ENCODE peak calls at places on chromosomes 4 and X, in eight cellular contexts. U, J, H, E, X, I, M and G are unnamed samples.

GRCh38 chr4:72555377-72555831 is 13.6 kb downstream of the ADAMTS3 start:
- DNase-seq in X (no peak), I (no peak), U (no peak), J (no peak), E (no peak), H (no peak), M (no peak), G (no peak)

GRCh38 chr4:107035711-107036601 is at the start of gene DKK2:
- DNase-seq in M (no peak), J (peak; percentile 21), E (peak; percentile 16), I (no peak), X (peak; percentile 30), H (no peak), U (peak; percentile 12), G (no peak)

GRCh38 chr4:8540586-8540985 is 39.6 kb upstream of the GPR78 start:
- DNase-seq in U (no peak), E (no peak), M (no peak), X (no peak), I (no peak), J (no peak), H (no peak), G (no peak)

GRCh38 chr4:88738146-88738545 is 40.5 kb upstream of the NAP1L5 start:
- DNase-seq in M (no peak), I (no peak), E (no peak), X (no peak), H (no peak), U (no peak), J (no peak), G (no peak)

GRCh38 chrX:48897157-48897620 is 379 bp downstream of the TIMM17B start:
- DNase-seq in H (peak; percentile 85), U (peak; percentile 83), J (peak; percentile 60), M (peak; percentile 77), E (peak; percentile 78), X (peak; percentile 83), I (no peak), G (peak; percentile 56)

GRCh38 chrX:16827225-16827624 is 41.0 kb downstream of the TXLNG start:
- DNase-seq in E (no peak), J (no peak), U (peak; percentile 47), X (no peak), H (no peak), M (no peak), I (no peak), G (peak; percentile 8)

GRCh38 chr4:7649741-7650531 is 215.2 kb upstream of the PSAPL1 start:
- DNase-seq in U (no peak), H (peak; percentile 28), X (no peak), I (peak; percentile 59), E (no peak), J (no peak), M (no peak), G (peak; percentile 98)

GRCh38 chrX:39065051-39065871 is 264.0 kb downstream of the MID1IP1 start:
- DNase-seq in H (no peak), E (no peak), J (no peak), U (no peak), I (no peak), X (peak; percentile 59), M (no peak), G (no peak)

GRCh38 chr4:152531479-152531878 is 4.4 kb downstream of the FBXW7 start:
- DNase-seq in H (no peak), M (no peak), U (no peak), X (no peak), I (no peak), E (no peak), J (no peak), G (no peak)

GRCh38 chr4:40177591-40177990 is 19.2 kb upstream of the RHOH start:
- DNase-seq in I (no peak), M (no peak), U (no peak), E (no peak), H (no peak), J (no peak), X (no peak), G (no peak)

GRCh38 chr4:16603178-16603577 is 295.3 kb downstream of the LDB2 start:
- DNase-seq in J (no peak), I (no peak), X (no peak), H (no peak), E (no peak), U (no peak), M (no peak), G (no peak)
- TF ChIP-seq CTCF in J (no peak), I (no peak), X (no peak), H (no peak), E (no peak), U (no peak), M (no peak), G (no peak)

DNA sequence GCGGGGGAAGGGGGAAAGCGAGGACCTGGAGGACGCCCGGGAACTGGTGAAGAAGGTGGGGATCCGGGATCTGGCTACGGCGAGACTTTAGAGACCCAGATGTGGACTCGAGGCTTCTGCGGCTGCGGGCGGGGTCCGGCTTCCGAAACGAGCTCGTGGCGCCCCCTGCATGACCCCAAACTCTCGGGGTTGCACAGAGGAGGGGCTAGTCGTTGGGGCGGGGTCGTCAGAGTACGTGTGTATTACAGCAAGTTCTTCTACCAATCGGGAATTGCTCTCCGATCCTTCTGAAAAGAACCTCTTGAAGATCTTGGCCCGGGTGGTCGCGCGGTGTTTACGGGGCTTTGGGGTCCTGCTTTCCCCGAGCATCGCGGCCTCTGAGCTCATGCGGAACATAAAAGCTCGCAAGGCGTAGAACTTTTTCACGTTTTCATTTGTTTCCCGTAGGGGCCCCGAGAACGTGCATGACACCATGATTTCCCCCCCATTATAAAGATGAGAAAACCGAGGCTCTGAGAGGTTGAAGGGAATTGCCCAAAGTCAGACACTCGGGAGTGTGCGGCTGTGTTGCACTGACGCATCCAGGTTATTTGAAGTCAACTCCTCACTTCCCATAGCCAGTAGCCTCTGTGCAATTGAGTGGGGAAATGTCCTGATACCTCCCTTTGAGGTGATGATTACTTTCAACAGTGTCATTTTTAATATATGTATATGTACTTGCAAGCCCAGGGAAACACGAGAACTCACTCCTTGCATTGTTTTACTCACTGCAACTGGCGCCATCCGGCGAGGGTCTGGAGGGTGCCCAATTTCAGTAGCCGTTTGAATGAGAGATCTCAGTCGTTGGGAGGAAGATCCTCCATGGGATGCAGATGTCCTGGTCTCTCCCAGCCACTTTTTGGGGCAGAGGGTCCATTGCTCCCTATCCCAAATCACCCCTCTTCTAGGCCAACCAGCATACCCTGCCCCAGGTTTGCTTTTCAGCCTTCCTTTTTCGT is at the start of gene BEND4:
- DNase-seq in J (no peak), X (peak; percentile 16), M (no peak), U (no peak), H (no peak), E (no peak), I (no peak), G (no peak)
- TF ChIP-seq CTCF in J (no peak), X (no peak), M (no peak), U (no peak), H (no peak), E (no peak), I (no peak), G (no peak)

GRCh38 chrX:115649461-115650063 is 88.6 kb downstream of the PLS3 start:
- DNase-seq in U (no peak), H (no peak), I (no peak), J (no peak), M (no peak), X (no peak), E (no peak), G (no peak)

GRCh38 chrX:115652221-115652620 is 91.2 kb downstream of the PLS3 start:
- DNase-seq in X (no peak), M (no peak), H (no peak), E (no peak), U (no peak), I (no peak), J (no peak), G (no peak)

GRCh38 chrX:115650449-115650848 is 89.5 kb downstream of the PLS3 start:
- DNase-seq in M (no peak), X (no peak), E (no peak), J (no peak), U (no peak), I (no peak), H (no peak), G (no peak)

DNA sequence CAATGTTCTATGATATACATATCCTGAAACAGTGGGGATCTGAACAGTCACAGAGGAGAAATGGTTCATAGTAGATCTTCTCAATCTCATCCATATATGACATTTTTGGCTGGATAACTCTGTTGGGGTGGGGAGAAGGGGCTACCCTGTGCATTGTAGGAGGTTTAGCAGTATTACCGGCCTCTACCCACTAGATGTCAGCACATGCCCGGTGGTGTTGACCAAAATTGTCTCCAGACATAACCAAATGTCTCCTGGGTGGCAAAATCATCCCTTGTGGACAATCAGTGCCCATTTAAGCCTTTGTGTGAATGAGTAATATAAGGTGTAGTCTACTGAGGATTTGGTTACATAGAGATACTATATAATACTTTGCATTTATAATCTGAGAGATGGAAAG is 89.9 kb downstream of the PLS3 start:
- DNase-seq in X (peak; percentile 59), H (no peak), I (no peak), E (peak; percentile 22), J (no peak), U (peak; percentile 49), M (no peak), G (peak; percentile 17)
- TF ChIP-seq CTCF in X (peak; percentile 37), H (peak; percentile 47), I (peak; percentile 44), E (peak; percentile 42), J (peak; percentile 39), U (peak; percentile 65), M (peak; percentile 36), G (peak; percentile 69)

GRCh38 chr4:37889849-37890500 is 909 bp upstream of the TBC1D1 start:
- DNase-seq in I (no peak), M (peak; percentile 56), E (peak; percentile 72), U (peak; percentile 21), J (no peak), X (peak; percentile 35), H (peak; percentile 31), G (no peak)

GRCh38 chr4:37891221-37892159 is 606 bp downstream of the TBC1D1 start:
- DNase-seq in U (peak; percentile 27), E (peak; percentile 48), J (no peak), H (peak; percentile 53), M (peak; percentile 47), X (peak; percentile 19), I (no peak), G (no peak)

GRCh38 chr4:37893164-37893563 is 2.3 kb downstream of the TBC1D1 start:
- DNase-seq in J (no peak), E (no peak), I (no peak), X (no peak), U (no peak), M (no peak), H (no peak), G (no peak)

GRCh38 chr4:37892641-37893040 is 1.8 kb downstream of the TBC1D1 start:
- DNase-seq in M (no peak), E (no peak), X (no peak), J (no peak), U (no peak), H (no peak), I (no peak), G (no peak)

DNA sequence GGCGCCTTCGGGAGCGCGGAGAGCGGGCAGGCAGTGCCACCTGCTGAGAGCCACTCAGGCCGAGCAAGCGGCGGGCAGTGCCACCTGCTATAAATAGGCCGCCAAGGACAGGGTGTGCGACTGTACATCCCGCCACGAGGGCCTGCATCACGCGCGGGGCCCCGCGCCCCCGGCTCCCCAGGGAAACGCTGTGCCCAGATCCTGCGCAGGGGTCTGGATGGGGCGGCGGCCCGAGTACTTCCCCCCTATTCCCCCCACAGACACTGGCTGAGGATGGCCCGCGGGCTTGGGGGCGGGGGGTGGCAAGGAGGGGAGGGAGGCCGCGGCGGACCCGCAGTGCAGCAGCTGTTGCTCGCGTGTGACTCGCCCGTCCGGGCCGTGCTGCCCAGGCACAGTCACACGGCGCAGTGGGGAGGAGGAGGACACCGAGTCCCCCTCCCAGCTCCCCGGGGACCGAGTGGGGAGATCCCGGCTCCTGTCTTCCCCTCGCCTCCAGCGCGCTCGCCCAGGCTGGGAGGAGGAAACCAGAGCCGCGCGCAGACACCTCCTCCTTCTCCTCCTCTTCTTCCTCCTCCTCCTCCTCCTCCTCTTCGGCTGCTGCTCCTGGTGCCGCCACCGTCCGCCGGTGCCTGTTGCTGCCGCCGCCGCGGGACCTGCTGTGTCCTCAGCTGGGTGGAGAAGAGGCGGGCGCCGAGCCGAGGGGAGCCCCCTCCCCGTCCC is at the start of gene TBC1D1:
- DNase-seq in E (peak; percentile 66), J (no peak), X (peak; percentile 40), H (peak; percentile 82), I (no peak), M (peak; percentile 81), U (peak; percentile 66), G (no peak)
- TF ChIP-seq CTCF in E (peak; percentile 31), J (no peak), X (no peak), H (no peak), I (no peak), M (peak; percentile 41), U (no peak), G (no peak)